ENCODE peak calls at places on chromosomes 1 and 21, in five cellular contexts. I is keratinocyte, D is AG04450, A is left ventricle myocardium inferior, L is 8988T. N is an unnamed sample.
A peak's percentile ranks its signal among the peaks of the same experiment; 100 is the strongest.

GRCh38 chr1:85148524-85149250 is 52.1 kb downstream of the SYDE2 start:
- DNase-seq in I (no peak), D (no peak), A (no peak), L (no peak), N (no peak)

GRCh38 chr1:1910651-1911389 is 4.2 kb upstream of the CALML6 start:
- DNase-seq in I (no peak), D (no peak), A (no peak), L (no peak), N (no peak)

GRCh38 chr1:25571522-25571970 is 28.1 kb downstream of the LDLRAP1 start:
- DNase-seq in I (no peak), D (no peak), A (no peak), L (no peak), N (no peak)

GRCh38 chr1:82343381-82343780 is 542.6 kb downstream of the ADGRL2 start:
- DNase-seq in I (no peak), D (no peak), A (no peak), L (no peak), N (no peak)

GRCh38 chr1:7784492-7785071 is 491 bp downstream of the PER3 start:
- DNase-seq in I (no peak), D (no peak), A (peak; percentile 37), L (no peak), N (no peak)

GRCh38 chr1:59057801-59058200 is 239.1 kb upstream of the FGGY start:
- DNase-seq in I (no peak), D (no peak), A (no peak), L (no peak), N (no peak)

GRCh38 chr1:9890224-9890731 is 19.8 kb downstream of the CTNNBIP1 start:
- DNase-seq in I (peak; percentile 98), D (peak; percentile 90), A (peak; percentile 60), L (peak; percentile 49), N (peak; percentile 95)

GRCh38 chr1:201184734-201185453 is 5.7 kb upstream of the IGFN1 start:
- DNase-seq in I (no peak), D (peak; percentile 60), A (no peak), L (peak; percentile 50), N (peak; percentile 80)

GRCh38 chr1:180081474-180081873 is 73.2 kb upstream of the QSOX1 start:
- DNase-seq in I (no peak), D (no peak), A (no peak), L (no peak), N (no peak)

GRCh38 chr1:10867914-10868598 is 71.6 kb upstream of the CASZ1 start:
- DNase-seq in I (no peak), D (no peak), A (no peak), L (no peak), N (no peak)

GRCh38 chr1:215022723-215023122 is 59.8 kb upstream of the KCNK2 start:
- DNase-seq in I (no peak), D (no peak), A (no peak), L (no peak), N (no peak)

GRCh38 chr1:32336963-32337675 is 1.1 kb upstream of the MARCKSL1 start:
- DNase-seq in I (no peak), D (no peak), A (peak; percentile 49), L (no peak), N (no peak)

GRCh38 chr1:20069932-20070331 is at the start of gene PLA2G5:
- DNase-seq in I (no peak), D (no peak), A (peak; percentile 87), L (no peak), N (no peak)

GRCh38 chr21:45135868-45136267 is 61.5 kb downstream of the ADARB1 start:
- DNase-seq in I (no peak), D (no peak), A (no peak), L (no peak), N (no peak)

GRCh38 chr21:41068411-41069304 is 99.3 kb upstream of the BACE2 start:
- DNase-seq in I (peak; percentile 33), D (peak; percentile 8), A (peak; percentile 80), L (peak; percentile 59), N (peak; percentile 74)

GRCh38 chr1:11383553-11384169 is 95.3 kb upstream of the DISP3 start:
- DNase-seq in I (no peak), D (no peak), A (no peak), L (no peak), N (no peak)

GRCh38 chr1:20578721-20579380 is 10.0 kb upstream of the CDA start:
- DNase-seq in I (no peak), D (no peak), A (no peak), L (no peak), N (no peak)

GRCh38 chr1:172883387-172883791 is 167.4 kb downstream of the TNFSF18 start:
- DNase-seq in I (no peak), D (no peak), A (no peak), L (no peak), N (no peak)

GRCh38 chr1:22041505-22041904 is 11.0 kb upstream of the CDC42 start:
- DNase-seq in I (no peak), D (no peak), A (no peak), L (no peak), N (no peak)

GRCh38 chr1:211543003-211543402 is 36.0 kb downstream of the SLC30A1 start:
- DNase-seq in I (no peak), D (no peak), A (no peak), L (no peak), N (no peak)

N was measured in RWPE1.